ENCODE peak calls at places on chromosomes 5 and 9, in five cellular contexts. W is transverse colon, H is cardiac muscle cell, K is Caco-2, L is hepatocyte. T is an unnamed sample. For H3K4me1, the result is how much of the 10 kb centered on the place peaks cover.

GRCh38 chr9:13674926-13675637 is 395.6 kb upstream of the MPDZ start:
- DNase-seq in L (no peak), W (no peak), H (no peak), K (no peak), T (no peak)

GRCh38 chr5:124580925-124581821 is 165.3 kb downstream of the ZNF608 start:
- DNase-seq in K (peak), H (no peak), L (peak), W (peak), T (peak)

GRCh38 chr9:134571946-134572914 is 69.4 kb upstream of the COL5A1 start:
- DNase-seq in H (no peak), W (no peak), L (no peak), K (no peak), T (no peak)

GRCh38 chr5:15762668-15763067 is 262.7 kb downstream of the FBXL7 start:
- DNase-seq in K (no peak), H (no peak), W (no peak), L (no peak), T (no peak)

GRCh38 chr9:13324988-13325387 is 45.5 kb upstream of the MPDZ start:
- DNase-seq in K (no peak), H (peak), L (no peak), W (no peak), T (no peak)

GRCh38 chr9:8809747-8810146 is 1010.2 kb upstream of the DMAC1 start:
- DNase-seq in L (no peak), K (no peak), W (no peak), H (no peak), T (no peak)

GRCh38 chr9:21228122-21228521 is at the start of gene IFNA17:
- DNase-seq in L (no peak), K (no peak), W (no peak), H (no peak), T (no peak)

GRCh38 chr5:179453616-179454015 is 96.7 kb upstream of the RUFY1 start:
- DNase-seq in K (no peak), W (no peak), L (no peak), H (no peak), T (no peak)

GRCh38 chr9:2984481-2984880 is 140.6 kb upstream of the PUM3 start:
- DNase-seq in W (no peak), L (no peak), H (no peak), K (no peak), T (no peak)

GRCh38 chr9:131668057-131668438 is 71.8 kb downstream of the RAPGEF1 start:
- DNase-seq in W (no peak), L (no peak), K (no peak), H (no peak), T (no peak)

GRCh38 chr9:131667576-131667975 is 72.3 kb downstream of the RAPGEF1 start:
- DNase-seq in K (no peak), W (no peak), H (no peak), L (no peak), T (no peak)

GRCh38 chr9:131666779-131667178 is 73.1 kb downstream of the RAPGEF1 start:
- DNase-seq in H (no peak), K (no peak), L (no peak), W (no peak), T (no peak)

GRCh38 chr9:131668439-131669233 is 71.2 kb downstream of the RAPGEF1 start:
- DNase-seq in H (peak), W (no peak), L (peak), K (no peak), T (no peak)

GRCh38 chr9:131666029-131666428 is 73.8 kb downstream of the RAPGEF1 start:
- DNase-seq in K (no peak), W (no peak), L (no peak), H (no peak), T (no peak)
- H3K4me1 ChIP-seq in K (under half), W (under half), L (under half), H (under half), T (under half)

DNA sequence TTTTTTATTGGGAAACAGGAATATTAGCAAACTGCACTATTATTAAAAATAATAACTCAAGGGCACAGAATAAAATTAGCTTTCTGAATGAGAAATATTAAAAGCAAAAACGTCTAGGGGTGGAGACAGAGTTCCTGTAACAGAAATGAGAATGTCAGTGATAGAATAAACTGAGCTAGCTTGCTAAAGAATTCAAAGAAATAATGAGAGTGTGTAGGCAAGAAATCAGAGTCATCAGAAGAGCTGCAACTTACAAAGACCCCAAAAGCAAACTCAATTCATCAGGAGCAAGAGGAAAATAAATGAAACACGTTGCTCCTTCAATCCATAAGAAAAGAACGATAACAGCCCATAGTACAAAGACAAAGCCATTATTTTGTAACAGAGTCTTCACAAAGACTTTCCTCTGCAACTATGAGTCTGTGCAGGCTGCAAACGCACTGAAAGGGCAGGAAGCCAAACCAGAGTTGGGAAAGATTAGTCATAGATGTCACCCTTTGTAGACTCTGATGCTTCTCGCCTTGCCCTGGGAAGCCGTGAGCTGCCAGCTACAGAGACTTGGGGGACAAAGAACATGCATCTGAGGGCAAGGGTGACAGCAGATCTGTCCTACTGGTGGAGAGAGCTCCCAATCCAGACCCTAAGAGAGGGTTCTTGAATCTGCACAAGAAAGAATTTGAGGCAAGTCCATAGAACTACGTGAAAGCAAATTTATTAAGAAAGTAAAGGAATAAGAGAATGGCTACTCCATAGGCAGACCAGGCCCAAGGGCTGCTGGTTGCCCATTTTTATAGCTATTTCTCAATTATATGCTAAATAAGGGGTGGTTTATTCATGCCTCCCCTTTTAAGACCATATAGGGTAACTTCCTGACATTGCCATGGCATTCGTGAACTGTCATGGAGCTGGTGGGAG is 40.8 kb downstream of the SHC3 start:
- DNase-seq in H (peak), W (peak), K (no peak), L (peak), T (peak)
- H3K4me1 ChIP-seq in H (under half), W (under half), K (under half), L (under half), T (under half)

GRCh38 chr9:120757268-120757900 is 35.8 kb downstream of the FBXW2 start:
- DNase-seq in L (no peak), K (no peak), H (no peak), W (no peak), T (no peak)
- H3K4me1 ChIP-seq in L (under half), K (under half), H (under half), W (under half), T (under half)

DNA sequence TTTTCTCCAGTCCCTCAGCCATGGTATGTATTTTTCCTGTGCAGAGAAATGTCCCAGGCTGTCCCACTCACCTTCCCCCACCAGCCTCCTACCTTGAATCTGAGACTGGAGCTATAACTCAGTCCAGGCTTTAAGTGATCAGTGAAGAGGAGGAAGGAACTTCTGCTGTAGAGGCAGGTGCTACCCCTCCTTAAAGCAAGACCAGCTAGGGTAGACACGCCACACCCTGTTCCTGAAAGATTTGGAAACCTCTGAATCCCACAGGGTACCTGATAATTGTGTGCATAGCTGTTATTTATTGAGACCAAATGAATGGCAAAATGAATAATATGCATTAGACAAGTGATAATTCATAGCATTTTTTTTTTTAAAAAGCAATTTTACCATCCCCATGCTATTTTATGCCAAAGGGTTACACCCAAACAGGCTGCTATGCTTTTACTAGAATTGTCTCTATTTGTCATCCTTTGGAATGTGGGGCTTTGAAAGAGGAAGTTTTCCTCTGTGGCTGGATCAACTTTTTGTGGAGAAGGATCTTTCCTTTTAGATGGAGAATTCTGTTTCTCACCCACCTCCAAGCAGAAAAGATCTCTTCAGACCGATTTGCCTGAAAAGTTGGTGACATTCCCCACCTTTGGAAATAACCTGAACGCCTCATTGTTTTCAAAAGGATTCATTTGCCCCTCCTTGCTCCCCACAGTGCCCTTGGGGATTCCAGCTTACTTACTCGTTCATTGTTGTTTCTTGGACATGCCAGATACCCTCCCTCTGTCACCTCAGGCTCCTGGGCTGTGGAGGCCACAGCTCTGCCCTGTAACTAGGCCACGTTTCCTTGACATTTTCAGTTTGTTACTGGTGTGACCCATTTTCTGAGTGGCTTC is 248.8 kb downstream of the NR3C1 start:
- DNase-seq in H (no peak), L (no peak), W (no peak), K (no peak), T (no peak)
- H3K4me1 ChIP-seq in H (under half), L (under half), W (under half), K (under half), T (under half)

DNA sequence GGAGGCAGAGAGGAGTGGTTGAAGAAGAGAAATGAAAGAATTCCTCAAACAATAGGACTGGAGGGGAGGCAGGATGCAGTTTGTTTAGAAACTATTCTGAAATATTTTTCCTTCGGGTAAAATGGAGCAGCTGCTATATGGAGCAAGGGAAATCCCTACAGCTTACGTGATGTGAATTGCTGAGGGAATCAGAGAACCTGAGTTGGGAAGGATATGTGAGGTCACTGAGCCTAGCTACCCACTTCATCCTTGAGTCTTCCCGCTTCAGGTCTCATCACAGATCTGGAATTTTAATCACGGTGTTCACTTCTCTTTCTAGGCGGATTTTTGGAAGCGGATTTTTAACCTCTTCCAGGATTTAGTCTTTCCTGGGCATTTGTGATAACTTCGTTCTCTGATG is 204.3 kb downstream of the ERCC6L2 start:
- DNase-seq in W (no peak), L (no peak), H (no peak), K (no peak), T (no peak)
- H3K4me1 ChIP-seq in W (under half), L (under half), H (under half), K (under half), T (under half)

GRCh38 chr5:180821538-180821937 is 18.9 kb upstream of the MGAT1 start:
- DNase-seq in K (no peak), H (no peak), L (no peak), W (no peak), T (no peak)
- H3K4me1 ChIP-seq in K (under half), H (under half), L (under half), W (half or more), T (under half)

T was measured in prostate gland.